ENCODE peak calls at places on chromosomes 13 and 19, in eight cellular contexts. A is B cell; E is mammary epithelial cell; W is CD4-positive, alpha-beta memory T cell; R is left colon; P is activated naive CD4-positive, alpha-beta T cell treated with Interleukin-2 at 50 U/mL for 16 hours; Q is iris pigment epithelial cell; S is stimulated activated CD8-positive, alpha-beta memory T cell treated with anti-CD3 and anti-CD28 coated beads, Interleukin-15, amount 100 ng/mL, for 4 hours. G is an unnamed sample.

GRCh38 chr19:3521104-3521445 is 15.0 kb downstream of the FZR1 start:
- DNase-seq in W (no peak), A (no peak), S (no peak), R (no peak), Q (no peak), P (no peak), E (no peak), G (no peak)

GRCh38 chr13:51091839-51092238 is 19.2 kb downstream of the C13orf42 start:
- DNase-seq in A (no peak), S (no peak), P (no peak), Q (no peak), R (no peak), W (no peak), E (no peak), G (no peak)

GRCh38 chr19:18049390-18049789 is 37.3 kb downstream of the IL12RB1 start:
- DNase-seq in P (no peak), R (peak), W (no peak), S (no peak), A (no peak), Q (peak), E (no peak), G (peak)

GRCh38 chr13:111893607-111894443 is 173.1 kb upstream of the SOX1 start:
- DNase-seq in R (no peak), E (no peak), Q (no peak), P (no peak), A (no peak), S (no peak), W (no peak), G (peak)

GRCh38 chr13:24892844-24893243 is 128.9 kb downstream of the RNF17 start:
- DNase-seq in E (no peak), W (no peak), R (no peak), P (no peak), S (no peak), Q (no peak), A (no peak), G (no peak)

GRCh38 chr13:36526897-36527296 is 94.6 kb downstream of the CCNA1 start:
- DNase-seq in A (no peak), E (peak), R (no peak), P (no peak), S (no peak), Q (no peak), W (no peak), G (no peak)

GRCh38 chr13:25588336-25589060 is 216.7 kb downstream of the ATP8A2 start:
- DNase-seq in W (no peak), Q (no peak), A (no peak), R (no peak), P (no peak), E (no peak), S (no peak), G (no peak)

GRCh38 chr19:13398780-13399726 is 107.2 kb downstream of the CACNA1A start:
- DNase-seq in S (no peak), P (no peak), E (peak), Q (peak), W (no peak), R (no peak), A (no peak), G (peak)

GRCh38 chr19:1259206-1259872 is 9.8 kb upstream of the CIRBP start:
- DNase-seq in R (peak), P (peak), E (no peak), A (peak), S (no peak), Q (peak), W (peak), G (peak)

GRCh38 chr13:34863360-34864135 is 78.5 kb upstream of the NBEA start:
- DNase-seq in R (no peak), P (no peak), Q (peak), S (no peak), A (no peak), E (peak), W (no peak), G (no peak)

G was measured in Right ventricle myocardium superior.